ENCODE peak calls at places on chromosomes 4 and X, in six cellular contexts. One of them, this sample, is unnamed.

GRCh38 chr4:20248155-20248558 is 3.5 kb upstream of the SLIT2 start:
- DNase-seq in small intestine: peak; percentile 48
- DNase-seq in SK-N-MC: peak; percentile 28
- DNase-seq in tibial nerve: peak; percentile 12
- DNase-seq in Karpas-422: peak; percentile 73
- DNase-seq in fibroblast of the aortic adventitia: peak; percentile 89
- DNase-seq in this sample: peak; percentile 24

GRCh38 chr4:132333723-132334045 is 815.4 kb upstream of the PCDH10 start:
- DNase-seq in small intestine: no peak
- DNase-seq in SK-N-MC: no peak
- DNase-seq in tibial nerve: no peak
- DNase-seq in Karpas-422: no peak
- DNase-seq in fibroblast of the aortic adventitia: peak; percentile 66
- DNase-seq in this sample: no peak

GRCh38 chr4:123477804-123478209 is 81.2 kb downstream of the SPRY1 start:
- DNase-seq in small intestine: peak; percentile 56
- DNase-seq in SK-N-MC: no peak
- DNase-seq in tibial nerve: peak; percentile 16
- DNase-seq in Karpas-422: no peak
- DNase-seq in fibroblast of the aortic adventitia: peak; percentile 47
- DNase-seq in this sample: peak; percentile 82

GRCh38 chr4:83658806-83659205 is 122.9 kb downstream of the GPAT3 start:
- DNase-seq in small intestine: no peak
- DNase-seq in SK-N-MC: no peak
- DNase-seq in tibial nerve: no peak
- DNase-seq in Karpas-422: no peak
- DNase-seq in fibroblast of the aortic adventitia: no peak
- DNase-seq in this sample: no peak

GRCh38 chr4:150316332-150317205 is 238.3 kb downstream of the DCLK2 start:
- DNase-seq in small intestine: no peak
- DNase-seq in SK-N-MC: no peak
- DNase-seq in tibial nerve: no peak
- DNase-seq in Karpas-422: peak; percentile 52
- DNase-seq in fibroblast of the aortic adventitia: peak; percentile 88
- DNase-seq in this sample: no peak

GRCh38 chr4:143183513-143184216 is 1.1 kb upstream of the USP38 start:
- DNase-seq in small intestine: peak; percentile 27
- DNase-seq in SK-N-MC: no peak
- DNase-seq in tibial nerve: no peak
- DNase-seq in Karpas-422: peak; percentile 62
- DNase-seq in fibroblast of the aortic adventitia: peak; percentile 5
- DNase-seq in this sample: no peak

GRCh38 chr4:15378055-15378454 is 49.8 kb upstream of the C1QTNF7 start:
- DNase-seq in small intestine: no peak
- DNase-seq in SK-N-MC: no peak
- DNase-seq in tibial nerve: no peak
- DNase-seq in Karpas-422: no peak
- DNase-seq in fibroblast of the aortic adventitia: no peak
- DNase-seq in this sample: no peak

GRCh38 chr4:89995006-89995405 is 100.4 kb downstream of the MMRN1 start:
- DNase-seq in small intestine: peak; percentile 46
- DNase-seq in SK-N-MC: no peak
- DNase-seq in tibial nerve: no peak
- DNase-seq in Karpas-422: no peak
- DNase-seq in fibroblast of the aortic adventitia: no peak
- DNase-seq in this sample: no peak

GRCh38 chr4:155543126-155543765 is 123.4 kb upstream of the GUCY1A1 start:
- DNase-seq in small intestine: no peak
- DNase-seq in SK-N-MC: no peak
- DNase-seq in tibial nerve: no peak
- DNase-seq in Karpas-422: peak; percentile 62
- DNase-seq in fibroblast of the aortic adventitia: peak; percentile 32
- DNase-seq in this sample: no peak

GRCh38 chr4:168218663-168219062 is 99.9 kb downstream of the DDX60 start:
- DNase-seq in small intestine: no peak
- DNase-seq in SK-N-MC: no peak
- DNase-seq in tibial nerve: no peak
- DNase-seq in Karpas-422: no peak
- DNase-seq in fibroblast of the aortic adventitia: peak; percentile 76
- DNase-seq in this sample: no peak

GRCh38 chr4:87342872-87343271 is 20.2 kb upstream of the HSD17B13 start:
- DNase-seq in small intestine: no peak
- DNase-seq in SK-N-MC: no peak
- DNase-seq in tibial nerve: no peak
- DNase-seq in Karpas-422: no peak
- DNase-seq in fibroblast of the aortic adventitia: no peak
- DNase-seq in this sample: no peak

GRCh38 chrX:153601511-153602110 is 2.7 kb upstream of the CCNQ start:
- DNase-seq in small intestine: no peak
- DNase-seq in SK-N-MC: no peak
- DNase-seq in tibial nerve: no peak
- DNase-seq in Karpas-422: no peak
- DNase-seq in fibroblast of the aortic adventitia: no peak
- DNase-seq in this sample: no peak

GRCh38 chrX:17990542-17990941 is 129.4 kb upstream of the RAI2 start:
- DNase-seq in small intestine: no peak
- DNase-seq in SK-N-MC: no peak
- DNase-seq in tibial nerve: no peak
- DNase-seq in Karpas-422: no peak
- DNase-seq in fibroblast of the aortic adventitia: no peak
- DNase-seq in this sample: no peak

GRCh38 chr4:924107-925096 is 7.7 kb downstream of the GAK start:
- DNase-seq in small intestine: no peak
- DNase-seq in SK-N-MC: peak; percentile 75
- DNase-seq in tibial nerve: no peak
- DNase-seq in Karpas-422: no peak
- DNase-seq in fibroblast of the aortic adventitia: peak; percentile 59
- DNase-seq in this sample: no peak

GRCh38 chr4:147709999-147710398 is 21.9 kb upstream of the ARHGAP10 start:
- DNase-seq in small intestine: no peak
- DNase-seq in SK-N-MC: no peak
- DNase-seq in tibial nerve: no peak
- DNase-seq in Karpas-422: no peak
- DNase-seq in fibroblast of the aortic adventitia: peak; percentile 73
- DNase-seq in this sample: no peak

GRCh38 chrX:154327026-154327820 is 31.6 kb downstream of the TKTL1 start:
- DNase-seq in small intestine: no peak
- DNase-seq in SK-N-MC: no peak
- DNase-seq in tibial nerve: no peak
- DNase-seq in Karpas-422: no peak
- DNase-seq in fibroblast of the aortic adventitia: peak; percentile 31
- DNase-seq in this sample: peak; percentile 83

GRCh38 chr4:130393246-130394041 is 1297.5 kb downstream of the C4orf33 start:
- DNase-seq in small intestine: no peak
- DNase-seq in SK-N-MC: no peak
- DNase-seq in tibial nerve: no peak
- DNase-seq in Karpas-422: no peak
- DNase-seq in fibroblast of the aortic adventitia: peak; percentile 76
- DNase-seq in this sample: no peak

GRCh38 chr4:127048371-127049085 is 584.2 kb upstream of the INTU start:
- DNase-seq in small intestine: no peak
- DNase-seq in SK-N-MC: no peak
- DNase-seq in tibial nerve: no peak
- DNase-seq in Karpas-422: no peak
- DNase-seq in fibroblast of the aortic adventitia: peak; percentile 28
- DNase-seq in this sample: no peak

GRCh38 chr4:83548151-83548905 is 12.4 kb downstream of the GPAT3 start:
- DNase-seq in small intestine: peak; percentile 97
- DNase-seq in SK-N-MC: no peak
- DNase-seq in tibial nerve: peak; percentile 26
- DNase-seq in Karpas-422: no peak
- DNase-seq in fibroblast of the aortic adventitia: peak; percentile 97
- DNase-seq in this sample: peak; percentile 51

GRCh38 chr4:152072886-152073285 is 312.1 kb upstream of the GATB start:
- DNase-seq in small intestine: no peak
- DNase-seq in SK-N-MC: no peak
- DNase-seq in tibial nerve: no peak
- DNase-seq in Karpas-422: no peak
- DNase-seq in fibroblast of the aortic adventitia: no peak
- DNase-seq in this sample: no peak

GRCh38 chrX:42241421-42241820 is 318.1 kb upstream of the CASK start:
- DNase-seq in small intestine: no peak
- DNase-seq in SK-N-MC: no peak
- DNase-seq in tibial nerve: no peak
- DNase-seq in Karpas-422: no peak
- DNase-seq in fibroblast of the aortic adventitia: no peak
- DNase-seq in this sample: no peak

GRCh38 chrX:397575-397974 is 10.9 kb upstream of the PPP2R3B start:
- DNase-seq in small intestine: no peak
- DNase-seq in SK-N-MC: no peak
- DNase-seq in tibial nerve: peak; percentile 49
- DNase-seq in Karpas-422: no peak
- DNase-seq in fibroblast of the aortic adventitia: peak; percentile 33
- DNase-seq in this sample: no peak
- H3K4me3 ChIP-seq in small intestine: no peak overlapping the region
- H3K4me3 ChIP-seq in SK-N-MC: no peak overlapping the region
- H3K4me3 ChIP-seq in tibial nerve: no peak overlapping the region
- H3K4me3 ChIP-seq in Karpas-422: no peak overlapping the region
- H3K4me3 ChIP-seq in fibroblast of the aortic adventitia: no peak overlapping the region
- H3K4me3 ChIP-seq in this sample: no peak overlapping the region

GRCh38 chrX:100407147-100407783 is 2.8 kb downstream of the PCDH19 start:
- DNase-seq in small intestine: no peak
- DNase-seq in SK-N-MC: no peak
- DNase-seq in tibial nerve: no peak
- DNase-seq in Karpas-422: no peak
- DNase-seq in fibroblast of the aortic adventitia: no peak
- DNase-seq in this sample: no peak

GRCh38 chrX:100407784-100408642 is 2.1 kb downstream of the PCDH19 start:
- DNase-seq in small intestine: no peak
- DNase-seq in SK-N-MC: no peak
- DNase-seq in tibial nerve: no peak
- DNase-seq in Karpas-422: no peak
- DNase-seq in fibroblast of the aortic adventitia: no peak
- DNase-seq in this sample: no peak

GRCh38 chrX:100409316-100410082 is 574 bp downstream of the PCDH19 start:
- DNase-seq in small intestine: no peak
- DNase-seq in SK-N-MC: no peak
- DNase-seq in tibial nerve: no peak
- DNase-seq in Karpas-422: no peak
- DNase-seq in fibroblast of the aortic adventitia: no peak
- DNase-seq in this sample: no peak

GRCh38 chrX:100410083-100410590 is at the start of gene PCDH19:
- DNase-seq in small intestine: peak; percentile 3
- DNase-seq in SK-N-MC: no peak
- DNase-seq in tibial nerve: peak; percentile 27
- DNase-seq in Karpas-422: no peak
- DNase-seq in fibroblast of the aortic adventitia: peak; percentile 28
- DNase-seq in this sample: peak; percentile 23

GRCh38 chrX:100408643-100409315 is 1.3 kb downstream of the PCDH19 start:
- DNase-seq in small intestine: no peak
- DNase-seq in SK-N-MC: no peak
- DNase-seq in tibial nerve: no peak
- DNase-seq in Karpas-422: no peak
- DNase-seq in fibroblast of the aortic adventitia: no peak
- DNase-seq in this sample: no peak
- H3K4me3 ChIP-seq in small intestine: no peak overlapping the region
- H3K4me3 ChIP-seq in SK-N-MC: peak overlapping the region; percentile 76
- H3K4me3 ChIP-seq in tibial nerve: peak overlapping the region; percentile 3
- H3K4me3 ChIP-seq in Karpas-422: no peak overlapping the region
- H3K4me3 ChIP-seq in fibroblast of the aortic adventitia: no peak overlapping the region
- H3K4me3 ChIP-seq in this sample: no peak overlapping the region

GRCh38 chrX:39753296-39753996 is 344.3 kb downstream of the BCOR start:
- DNase-seq in small intestine: peak; percentile 57
- DNase-seq in SK-N-MC: no peak
- DNase-seq in tibial nerve: no peak
- DNase-seq in Karpas-422: no peak
- DNase-seq in fibroblast of the aortic adventitia: peak; percentile 77
- DNase-seq in this sample: no peak

GRCh38 chrX:39756086-39756883 is 341.5 kb downstream of the BCOR start:
- DNase-seq in small intestine: no peak
- DNase-seq in SK-N-MC: no peak
- DNase-seq in tibial nerve: no peak
- DNase-seq in Karpas-422: no peak
- DNase-seq in fibroblast of the aortic adventitia: no peak
- DNase-seq in this sample: no peak

GRCh38 chrX:39757971-39758370 is 339.8 kb downstream of the BCOR start:
- DNase-seq in small intestine: no peak
- DNase-seq in SK-N-MC: no peak
- DNase-seq in tibial nerve: no peak
- DNase-seq in Karpas-422: no peak
- DNase-seq in fibroblast of the aortic adventitia: peak; percentile 85
- DNase-seq in this sample: no peak

GRCh38 chrX:39752820-39753219 is 344.9 kb downstream of the BCOR start:
- DNase-seq in small intestine: peak; percentile 57
- DNase-seq in SK-N-MC: no peak
- DNase-seq in tibial nerve: peak; percentile 34
- DNase-seq in Karpas-422: no peak
- DNase-seq in fibroblast of the aortic adventitia: peak; percentile 45
- DNase-seq in this sample: peak; percentile 28

GRCh38 chrX:39755152-39756032 is 342.4 kb downstream of the BCOR start:
- DNase-seq in small intestine: peak; percentile 81
- DNase-seq in SK-N-MC: no peak
- DNase-seq in tibial nerve: peak; percentile 62
- DNase-seq in Karpas-422: peak; percentile 5
- DNase-seq in fibroblast of the aortic adventitia: peak; percentile 96
- DNase-seq in this sample: no peak
- H3K4me3 ChIP-seq in small intestine: no peak overlapping the region
- H3K4me3 ChIP-seq in SK-N-MC: no peak overlapping the region
- H3K4me3 ChIP-seq in tibial nerve: no peak overlapping the region
- H3K4me3 ChIP-seq in Karpas-422: no peak overlapping the region
- H3K4me3 ChIP-seq in fibroblast of the aortic adventitia: no peak overlapping the region
- H3K4me3 ChIP-seq in this sample: no peak overlapping the region

GRCh38 chrX:147913570-147913969 is 1.9 kb downstream of the FMR1 start:
- DNase-seq in small intestine: no peak
- DNase-seq in SK-N-MC: no peak
- DNase-seq in tibial nerve: no peak
- DNase-seq in Karpas-422: no peak
- DNase-seq in fibroblast of the aortic adventitia: no peak
- DNase-seq in this sample: no peak

GRCh38 chrX:147916375-147916968 is 4.8 kb downstream of the FMR1 start:
- DNase-seq in small intestine: no peak
- DNase-seq in SK-N-MC: no peak
- DNase-seq in tibial nerve: no peak
- DNase-seq in Karpas-422: no peak
- DNase-seq in fibroblast of the aortic adventitia: no peak
- DNase-seq in this sample: no peak

GRCh38 chrX:147911192-147912022 is at the start of gene FMR1:
- DNase-seq in small intestine: peak; percentile 93
- DNase-seq in SK-N-MC: no peak
- DNase-seq in tibial nerve: peak; percentile 92
- DNase-seq in Karpas-422: peak; percentile 96
- DNase-seq in fibroblast of the aortic adventitia: peak; percentile 87
- DNase-seq in this sample: peak; percentile 88

GRCh38 chrX:147912093-147912801 is 528 bp downstream of the FMR1 start:
- DNase-seq in small intestine: peak; percentile 34
- DNase-seq in SK-N-MC: no peak
- DNase-seq in tibial nerve: peak; percentile 13
- DNase-seq in Karpas-422: peak; percentile 80
- DNase-seq in fibroblast of the aortic adventitia: peak; percentile 40
- DNase-seq in this sample: peak; percentile 10

DNA sequence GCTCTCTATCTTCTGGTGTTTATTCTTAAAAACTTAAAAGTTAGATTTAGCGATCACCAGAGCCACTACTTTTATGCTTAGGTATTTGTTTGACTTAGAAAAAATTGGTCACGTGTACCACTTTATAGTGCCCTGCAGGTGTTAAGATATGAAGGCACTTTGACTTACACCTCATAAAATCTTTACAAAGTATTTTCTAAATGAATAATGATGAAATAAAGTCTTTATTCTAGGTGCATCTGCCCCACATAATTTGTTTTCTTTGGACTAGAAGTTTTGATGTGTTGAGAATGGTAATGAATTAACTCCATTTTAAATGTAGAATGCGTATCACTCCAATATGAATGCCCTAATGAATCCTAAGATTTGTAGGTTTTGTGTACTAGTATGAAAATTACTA is 2.9 kb downstream of the FMR1 start:
- DNase-seq in small intestine: peak; percentile 25
- DNase-seq in SK-N-MC: no peak
- DNase-seq in tibial nerve: no peak
- DNase-seq in Karpas-422: no peak
- DNase-seq in fibroblast of the aortic adventitia: no peak
- DNase-seq in this sample: no peak
- H3K4me3 ChIP-seq in small intestine: no peak overlapping the region
- H3K4me3 ChIP-seq in SK-N-MC: peak overlapping the region; percentile 82
- H3K4me3 ChIP-seq in tibial nerve: no peak overlapping the region
- H3K4me3 ChIP-seq in Karpas-422: no peak overlapping the region
- H3K4me3 ChIP-seq in fibroblast of the aortic adventitia: no peak overlapping the region
- H3K4me3 ChIP-seq in this sample: no peak overlapping the region

This sample was measured in Jurkat, Clone E6-1.